ENCODE peak calls at places on chromosomes 7 and 10, in six cellular contexts. W is HepG2, U is H1, Y is K562, C is GM12878, J is SK-N-SH. F is an unnamed sample.

GRCh38 chr7:114026486-114027089 is 107.8 kb upstream of the PPP1R3A start:
- DNase-seq in W (peak), U (no peak), Y (peak), C (no peak), J (peak), F (peak)

GRCh38 chr10:27153855-27154198 is 357 bp downstream of the YME1L1 start:
- DNase-seq in W (peak), U (no peak), Y (peak), C (no peak), J (peak), F (no peak)

GRCh38 chr10:114603303-114603702 is 54.8 kb downstream of the ABLIM1 start:
- DNase-seq in W (no peak), U (no peak), Y (no peak), C (no peak), J (no peak), F (no peak)

GRCh38 chr7:98760201-98760651 is 109.6 kb downstream of the TMEM130 start:
- DNase-seq in W (no peak), U (no peak), Y (no peak), C (no peak), J (no peak), F (no peak)

GRCh38 chr7:2008101-2008935 is 224.4 kb downstream of the MAD1L1 start:
- DNase-seq in W (no peak), U (no peak), Y (no peak), C (no peak), J (no peak), F (no peak)

GRCh38 chr10:79146611-79147130 is 77.9 kb downstream of the ZMIZ1 start:
- DNase-seq in W (no peak), U (no peak), Y (no peak), C (no peak), J (no peak), F (no peak)

GRCh38 chr10:32971536-32972091 is 13.6 kb upstream of the ITGB1 start:
- DNase-seq in W (peak), U (no peak), Y (peak), C (no peak), J (no peak), F (no peak)

GRCh38 chr7:140646931-140647647 is 6.5 kb upstream of the DENND2A start:
- DNase-seq in W (peak), U (no peak), Y (peak), C (no peak), J (peak), F (peak)

GRCh38 chr10:47269294-47269693 is 30.7 kb upstream of the GDF10 start:
- DNase-seq in W (no peak), U (no peak), Y (peak), C (no peak), J (no peak), F (no peak)

GRCh38 chr7:29106128-29106988 is 40.0 kb downstream of the CPVL start:
- DNase-seq in W (peak), U (peak), Y (no peak), C (no peak), J (peak), F (peak)

GRCh38 chr10:50286517-50286916 is 35.2 kb upstream of the ASAH2 start:
- DNase-seq in W (no peak), U (no peak), Y (no peak), C (no peak), J (no peak), F (no peak)

GRCh38 chr10:80709879-80710278 is 172.2 kb downstream of the SH2D4B start:
- DNase-seq in W (no peak), U (no peak), Y (no peak), C (no peak), J (no peak), F (no peak)

GRCh38 chr10:89535185-89536012 is at the start of gene SLC16A12:
- DNase-seq in W (no peak), U (peak), Y (no peak), C (no peak), J (peak), F (no peak)

GRCh38 chr10:76119515-76119914 is 688.1 kb downstream of the LRMDA start:
- DNase-seq in W (no peak), U (no peak), Y (no peak), C (no peak), J (no peak), F (no peak)

GRCh38 chr10:44961931-44962750 is 2.5 kb downstream of the RASSF4 start:
- DNase-seq in W (no peak), U (no peak), Y (no peak), C (no peak), J (no peak), F (no peak)

GRCh38 chr10:130439796-130440195 is 303.6 kb downstream of the GLRX3 start:
- DNase-seq in W (no peak), U (no peak), Y (no peak), C (no peak), J (no peak), F (no peak)

GRCh38 chr10:30435068-30435422 is 1.1 kb downstream of the MAP3K8 start:
- DNase-seq in W (no peak), U (no peak), Y (no peak), C (no peak), J (no peak), F (no peak)

GRCh38 chr10:122054046-122055025 is 65.4 kb downstream of the TACC2 start:
- DNase-seq in W (peak), U (no peak), Y (peak), C (no peak), J (no peak), F (peak)

GRCh38 chr10:23892296-23892695 is 316.6 kb upstream of the KIAA1217 start:
- DNase-seq in W (no peak), U (no peak), Y (no peak), C (no peak), J (no peak), F (no peak)

GRCh38 chr7:134552105-134552504 is 3.2 kb downstream of the AKR1B15 start:
- DNase-seq in W (peak), U (no peak), Y (peak), C (no peak), J (no peak), F (no peak)

DNA sequence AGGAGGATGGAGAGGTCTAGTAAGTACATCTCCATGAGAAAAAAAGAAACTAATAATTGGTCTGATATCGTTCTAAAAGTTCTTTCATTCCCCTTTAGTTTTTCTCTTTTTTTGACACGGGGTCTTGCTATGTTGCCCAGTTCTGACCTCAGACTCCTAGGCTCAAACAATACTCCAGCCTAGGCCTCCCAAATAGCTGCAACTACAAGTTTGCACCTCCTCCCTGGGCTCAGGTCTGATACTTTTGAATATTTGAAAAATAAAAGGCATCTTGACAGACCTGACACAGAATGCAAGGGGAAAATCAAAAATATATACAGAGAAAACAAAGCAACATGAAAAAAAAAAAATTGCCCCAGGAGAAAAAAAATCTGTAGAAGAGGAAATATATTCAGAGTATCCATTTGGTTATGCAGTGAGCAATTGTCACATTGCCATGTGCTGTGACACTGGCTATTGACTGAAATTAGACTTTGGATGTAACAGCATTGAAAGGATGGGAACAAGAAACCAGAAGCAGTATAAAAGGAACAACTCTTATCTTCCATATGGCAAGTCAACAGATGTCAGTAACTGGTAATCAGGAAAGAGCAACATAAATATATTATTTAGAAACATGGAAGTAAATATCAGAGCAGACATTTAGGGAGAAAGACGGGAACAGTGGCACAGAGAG is 408.5 kb downstream of the PARD3 start:
- DNase-seq in W (no peak), U (no peak), Y (no peak), C (no peak), J (no peak), F (no peak)
- TF ChIP-seq YY1 in W (no peak), U (no peak), Y (no peak), C (no peak), J (no peak), F (no peak)

GRCh38 chr10:74771054-74771453 is 55.3 kb upstream of the KAT6B start:
- DNase-seq in W (no peak), U (no peak), Y (no peak), C (no peak), J (no peak), F (no peak)
- TF ChIP-seq CTCF in W (peak), U (no peak), Y (no peak), C (no peak), J (no peak), F (no peak)

GRCh38 chr7:157021893-157022680 is 11.6 kb upstream of the MNX1 start:
- DNase-seq in W (no peak), U (no peak), Y (no peak), C (no peak), J (peak), F (no peak)
- TF ChIP-seq YY1 in W (no peak), U (no peak), Y (no peak), C (no peak), J (no peak), F (no peak)

DNA sequence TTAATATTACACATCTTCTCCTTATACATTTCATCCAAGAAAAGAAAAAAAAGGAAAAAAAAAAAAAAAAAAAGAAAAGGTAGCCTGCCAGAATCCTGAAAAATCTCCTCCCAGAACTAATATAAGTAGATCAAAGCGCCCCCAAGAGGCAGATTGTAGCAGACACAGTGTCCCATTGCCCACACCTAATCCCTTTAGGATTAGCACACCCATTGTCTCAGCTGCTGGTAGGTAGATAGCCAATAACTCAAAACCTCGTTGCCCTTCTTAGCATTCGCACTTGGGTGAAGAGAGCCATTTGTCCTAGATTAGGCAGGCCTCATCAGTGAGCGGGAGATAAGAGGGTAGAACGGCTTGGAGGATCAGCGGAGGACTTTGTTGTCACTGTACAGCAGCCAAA is 100.2 kb upstream of the SORCS1 start:
- DNase-seq in W (no peak), U (no peak), Y (peak), C (no peak), J (peak), F (no peak)
- TF ChIP-seq CTCF in W (no peak), U (peak), Y (no peak), C (no peak), J (no peak), F (no peak)

GRCh38 chr10:42879380-42880254 is 97.0 kb downstream of the BMS1 start:
- DNase-seq in W (no peak), U (no peak), Y (no peak), C (no peak), J (no peak), F (no peak)
- TF ChIP-seq YY1 in W (no peak), U (no peak), Y (no peak), C (no peak), J (no peak), F (no peak)

GRCh38 chr7:4683884-4684565 is 1.9 kb downstream of the FOXK1 start:
- DNase-seq in W (peak), U (no peak), Y (peak), C (peak), J (peak), F (no peak)
- TF ChIP-seq CTCF in W (no peak), U (no peak), Y (no peak), C (peak), J (peak), F (peak)

F was measured in HCT116.